ENCODE peak calls at places on chromosomes 3 and 15, in ten cellular contexts. B is HCT116; X is stimulated activated CD8-positive, alpha-beta memory T cell treated with anti-CD3 and anti-CD28 coated beads, Interleukin-2, amount 100 ng/mL, for 1 hour; H is H1; Q is brain microvascular endothelial cell; E is HFFc6; K is NCI-H2081 treated with DMSO at 0.1 percent for 48 hours; O is GM23248; V is RCC 7860; Y is amygdala. N is an unnamed sample.

GRCh38 chr15:28901987-28902745 is 16.4 kb downstream of the APBA2 start:
- DNase-seq in O (no peak), B (no peak), X (no peak), E (no peak), Q (no peak), V (no peak), Y (no peak), K (no peak), H (no peak), N (no peak)

GRCh38 chr15:78925076-78925624 is 19.7 kb downstream of the CTSH start:
- DNase-seq in Y (no peak), X (no peak), H (no peak), Q (no peak), V (no peak), O (no peak), B (no peak), E (no peak), K (no peak), N (no peak)

GRCh38 chr3:126056681-126057546 is 27.0 kb downstream of the SLC41A3 start:
- DNase-seq in H (no peak), K (no peak), E (peak), V (no peak), O (peak), B (no peak), Q (no peak), Y (peak), X (no peak), N (no peak)

GRCh38 chr3:12125772-12126171 is 32.9 kb downstream of the TIMP4 start:
- DNase-seq in V (no peak), Y (no peak), E (no peak), X (no peak), Q (no peak), K (no peak), O (no peak), H (no peak), B (no peak), N (no peak)

GRCh38 chr3:3699816-3700633 is 99.2 kb upstream of the LRRN1 start:
- DNase-seq in Y (no peak), V (no peak), O (no peak), H (no peak), Q (no peak), X (no peak), E (no peak), K (peak), B (no peak), N (no peak)

GRCh38 chr3:127597020-127597771 is 1.0 kb upstream of the MCM2 start:
- DNase-seq in H (no peak), Q (no peak), O (no peak), X (no peak), K (no peak), B (no peak), E (no peak), V (no peak), Y (no peak), N (no peak)

GRCh38 chr15:93088200-93088980 is 621 bp downstream of the RGMA start:
- DNase-seq in Y (no peak), K (no peak), V (no peak), Q (no peak), H (no peak), E (no peak), B (no peak), O (peak), X (no peak), N (peak)

GRCh38 chr3:9914559-9915251 is 2.2 kb upstream of the IL17RC start:
- DNase-seq in X (no peak), O (no peak), Q (no peak), B (no peak), V (no peak), K (no peak), H (no peak), E (no peak), Y (no peak), N (no peak)

GRCh38 chr3:12557472-12558105 is 702 bp downstream of the MKRN2 start:
- DNase-seq in B (no peak), Y (no peak), E (peak), Q (peak), X (no peak), H (no peak), V (no peak), O (peak), K (no peak), N (peak)

GRCh38 chr3:179476215-179476614 is 24.9 kb upstream of the GNB4 start:
- DNase-seq in V (no peak), Q (no peak), K (no peak), O (no peak), B (no peak), H (no peak), Y (no peak), E (no peak), X (no peak), N (no peak)

GRCh38 chr15:44102675-44103254 is 92.3 kb downstream of the FRMD5 start:
- DNase-seq in H (no peak), Y (peak), O (peak), B (peak), Q (peak), X (no peak), E (peak), K (no peak), V (peak), N (peak)

GRCh38 chr3:116386168-116386567 is 59.1 kb downstream of the LSAMP start:
- DNase-seq in O (no peak), E (no peak), H (no peak), X (no peak), K (no peak), V (no peak), Y (no peak), B (no peak), Q (no peak), N (no peak)

N was measured in cardiac muscle cell.